ENCODE peak calls at places on chromosomes 16 and 17, in seven cellular contexts. C is neural progenitor cell, W is PC-9, Z is A549, A is breast epithelium, Y is lung, I is SK-N-SH. O is an unnamed sample. For H3K9me3, the result is how much of the 10 kb centered on the place peaks cover.

GRCh38 chr16:80174416-80174815 is 366.4 kb upstream of the DYNLRB2 start:
- DNase-seq in C (no peak), W (no peak), Z (no peak), A (no peak), Y (no peak), I (no peak), O (no peak)

GRCh38 chr17:50272246-50272645 is 2.0 kb upstream of the TMEM92 start:
- DNase-seq in C (no peak), W (no peak), Z (no peak), A (no peak), Y (no peak), I (peak), O (peak)

GRCh38 chr16:8950580-8951077 is 13.1 kb downstream of the USP7 start:
- DNase-seq in C (no peak), W (no peak), Z (no peak), A (no peak), Y (no peak), I (no peak), O (no peak)

GRCh38 chr17:32355649-32356377 is 5.9 kb downstream of the ZNF207 start:
- DNase-seq in C (no peak), W (no peak), Z (no peak), A (no peak), Y (no peak), I (no peak), O (no peak)

GRCh38 chr16:87834668-87835473 is 34.4 kb downstream of the SLC7A5 start:
- DNase-seq in C (no peak), W (peak), Z (no peak), A (no peak), Y (no peak), I (peak), O (no peak)

GRCh38 chr16:71384073-71384724 is 25.7 kb downstream of the CALB2 start:
- DNase-seq in C (no peak), W (no peak), Z (no peak), A (no peak), Y (no peak), I (no peak), O (no peak)

GRCh38 chr16:73885319-73885718 is 411.3 kb upstream of the PSMD7 start:
- DNase-seq in C (no peak), W (no peak), Z (no peak), A (no peak), Y (no peak), I (no peak), O (no peak)

GRCh38 chr17:31492880-31493655 is 101.6 kb downstream of the RAB11FIP4 start:
- DNase-seq in C (no peak), W (no peak), Z (no peak), A (no peak), Y (peak), I (no peak), O (peak)

GRCh38 chr17:62847426-62847825 is 39.3 kb upstream of the MARCHF10 start:
- DNase-seq in C (no peak), W (no peak), Z (no peak), A (no peak), Y (no peak), I (no peak), O (no peak)

GRCh38 chr17:63395075-63395815 is 50.9 kb downstream of the CYB561 start:
- DNase-seq in C (no peak), W (no peak), Z (no peak), A (no peak), Y (no peak), I (no peak), O (no peak)

GRCh38 chr16:79536958-79537357 is 63.6 kb downstream of the MAF start:
- DNase-seq in C (no peak), W (no peak), Z (no peak), A (no peak), Y (no peak), I (no peak), O (no peak)

GRCh38 chr17:30344283-30345088 is 10.6 kb upstream of the TMIGD1 start:
- DNase-seq in C (no peak), W (peak), Z (no peak), A (peak), Y (peak), I (peak), O (no peak)

GRCh38 chr16:84891149-84891795 is 71.5 kb downstream of the CRISPLD2 start:
- DNase-seq in C (peak), W (no peak), Z (no peak), A (no peak), Y (no peak), I (no peak), O (no peak)

GRCh38 chr17:4178651-4179050 is 35.7 kb downstream of the CYB5D2 start:
- DNase-seq in C (no peak), W (no peak), Z (no peak), A (no peak), Y (no peak), I (no peak), O (no peak)

GRCh38 chr16:48537275-48537674 is 72.7 kb downstream of the N4BP1 start:
- DNase-seq in C (no peak), W (no peak), Z (no peak), A (no peak), Y (no peak), I (no peak), O (peak)

GRCh38 chr17:27430882-27431491 is 25.3 kb upstream of the KSR1 start:
- DNase-seq in C (peak), W (peak), Z (peak), A (no peak), Y (no peak), I (peak), O (no peak)

GRCh38 chr16:27377666-27378485 is 24.1 kb upstream of the IL21R start:
- DNase-seq in C (no peak), W (no peak), Z (no peak), A (no peak), Y (no peak), I (no peak), O (peak)

GRCh38 chr17:49925916-49926315 is 43.1 kb upstream of the DLX4 start:
- DNase-seq in C (no peak), W (no peak), Z (no peak), A (no peak), Y (no peak), I (no peak), O (no peak)

GRCh38 chr17:59299400-59300092 is 31.9 kb upstream of the YPEL2 start:
- DNase-seq in C (no peak), W (no peak), Z (no peak), A (no peak), Y (no peak), I (no peak), O (no peak)

GRCh38 chr17:29162909-29163341 is 17.3 kb downstream of the MYO18A start:
- DNase-seq in C (no peak), W (no peak), Z (no peak), A (no peak), Y (no peak), I (no peak), O (peak)

GRCh38 chr17:58308173-58308984 is 20.2 kb downstream of the TSPOAP1 start:
- DNase-seq in C (peak), W (no peak), Z (peak), A (peak), Y (peak), I (peak), O (peak)

GRCh38 chr17:82449883-82450356 is 632 bp downstream of the CYBC1 start:
- DNase-seq in C (no peak), W (no peak), Z (no peak), A (no peak), Y (no peak), I (no peak), O (no peak)

GRCh38 chr17:47615766-47616424 is 33.8 kb upstream of the KPNB1 start:
- DNase-seq in C (peak), W (no peak), Z (peak), A (no peak), Y (no peak), I (peak), O (no peak)

GRCh38 chr17:71192848-71193247 is 928.0 kb upstream of the SOX9 start:
- DNase-seq in C (no peak), W (no peak), Z (no peak), A (no peak), Y (no peak), I (no peak), O (no peak)

GRCh38 chr16:87447323-87447722 is 45.5 kb downstream of the ZCCHC14 start:
- DNase-seq in C (no peak), W (no peak), Z (no peak), A (no peak), Y (no peak), I (no peak), O (no peak)

GRCh38 chr16:66049865-66050264 is 316.6 kb upstream of the CDH5 start:
- DNase-seq in C (no peak), W (no peak), Z (no peak), A (no peak), Y (no peak), I (no peak), O (no peak)

GRCh38 chr16:84016477-84016876 is 26.1 kb downstream of the SLC38A8 start:
- DNase-seq in C (no peak), W (no peak), Z (no peak), A (no peak), Y (no peak), I (no peak), O (no peak)

GRCh38 chr17:11900103-11900502 is 97.2 kb downstream of the ZNF18 start:
- DNase-seq in C (no peak), W (no peak), Z (no peak), A (peak), Y (no peak), I (no peak), O (no peak)

GRCh38 chr17:39593371-39593770 is 14.3 kb downstream of the NEUROD2 start:
- DNase-seq in C (no peak), W (no peak), Z (no peak), A (no peak), Y (no peak), I (no peak), O (no peak)

GRCh38 chr17:74164446-74165045 is 38.9 kb upstream of the RPL38 start:
- DNase-seq in C (no peak), W (no peak), Z (no peak), A (no peak), Y (no peak), I (no peak), O (no peak)

GRCh38 chr17:13518271-13519000 is 83.3 kb downstream of the HS3ST3A1 start:
- DNase-seq in C (no peak), W (no peak), Z (no peak), A (no peak), Y (no peak), I (no peak), O (no peak)

GRCh38 chr16:64730261-64730660 is 391.6 kb downstream of the CDH11 start:
- DNase-seq in C (no peak), W (no peak), Z (no peak), A (no peak), Y (no peak), I (no peak), O (no peak)

GRCh38 chr17:12983986-12984932 is 33.6 kb downstream of the ELAC2 start:
- DNase-seq in C (no peak), W (no peak), Z (no peak), A (no peak), Y (peak), I (no peak), O (peak)

GRCh38 chr16:1959269-1960039 is at the start of gene NDUFB10:
- DNase-seq in C (peak), W (peak), Z (peak), A (peak), Y (peak), I (peak), O (peak)

GRCh38 chr16:51149251-51149661 is 1.8 kb downstream of the SALL1 start:
- DNase-seq in C (peak), W (no peak), Z (no peak), A (no peak), Y (no peak), I (no peak), O (no peak)

GRCh38 chr16:85947511-85948509 is 48.8 kb downstream of the IRF8 start:
- DNase-seq in C (no peak), W (no peak), Z (no peak), A (no peak), Y (no peak), I (no peak), O (no peak)

GRCh38 chr16:85946680-85947510 is 47.9 kb downstream of the IRF8 start:
- DNase-seq in C (no peak), W (no peak), Z (no peak), A (no peak), Y (no peak), I (no peak), O (no peak)

GRCh38 chr16:85943702-85944101 is 44.7 kb downstream of the IRF8 start:
- DNase-seq in C (no peak), W (no peak), Z (no peak), A (no peak), Y (no peak), I (no peak), O (no peak)

GRCh38 chr16:85944572-85945423 is 45.8 kb downstream of the IRF8 start:
- DNase-seq in C (no peak), W (no peak), Z (no peak), A (no peak), Y (no peak), I (no peak), O (no peak)

DNA sequence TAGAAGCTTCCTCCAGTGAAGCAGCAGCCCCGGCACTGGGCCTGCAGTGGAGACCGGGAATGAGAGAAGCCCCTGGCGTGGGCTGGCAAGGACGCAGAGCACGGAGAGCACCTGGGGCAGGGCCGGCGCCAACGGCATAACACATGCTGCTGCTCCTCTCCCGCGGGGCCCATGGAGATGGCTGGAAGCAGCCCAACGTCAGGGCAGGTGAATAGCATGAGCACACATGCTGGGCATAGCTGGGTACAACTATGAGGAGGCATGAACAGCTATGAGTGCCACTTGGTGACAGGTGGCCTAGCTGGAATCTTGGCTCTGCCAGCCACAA is 46.4 kb downstream of the IRF8 start:
- DNase-seq in C (no peak), W (no peak), Z (no peak), A (no peak), Y (no peak), I (no peak), O (no peak)
- H3K4me3 ChIP-seq in C (no peak), W (no peak), Z (no peak), A (no peak), Y (no peak), I (no peak), O (no peak)

GRCh38 chr16:60091076-60091475 is 1357.0 kb upstream of the GOT2 start:
- DNase-seq in C (no peak), W (no peak), Z (no peak), A (no peak), Y (no peak), I (no peak), O (no peak)
- H3K9me3 ChIP-seq in C (under half), W (under half), Z (under half), A (under half), Y (under half), I (under half), O (under half)

DNA sequence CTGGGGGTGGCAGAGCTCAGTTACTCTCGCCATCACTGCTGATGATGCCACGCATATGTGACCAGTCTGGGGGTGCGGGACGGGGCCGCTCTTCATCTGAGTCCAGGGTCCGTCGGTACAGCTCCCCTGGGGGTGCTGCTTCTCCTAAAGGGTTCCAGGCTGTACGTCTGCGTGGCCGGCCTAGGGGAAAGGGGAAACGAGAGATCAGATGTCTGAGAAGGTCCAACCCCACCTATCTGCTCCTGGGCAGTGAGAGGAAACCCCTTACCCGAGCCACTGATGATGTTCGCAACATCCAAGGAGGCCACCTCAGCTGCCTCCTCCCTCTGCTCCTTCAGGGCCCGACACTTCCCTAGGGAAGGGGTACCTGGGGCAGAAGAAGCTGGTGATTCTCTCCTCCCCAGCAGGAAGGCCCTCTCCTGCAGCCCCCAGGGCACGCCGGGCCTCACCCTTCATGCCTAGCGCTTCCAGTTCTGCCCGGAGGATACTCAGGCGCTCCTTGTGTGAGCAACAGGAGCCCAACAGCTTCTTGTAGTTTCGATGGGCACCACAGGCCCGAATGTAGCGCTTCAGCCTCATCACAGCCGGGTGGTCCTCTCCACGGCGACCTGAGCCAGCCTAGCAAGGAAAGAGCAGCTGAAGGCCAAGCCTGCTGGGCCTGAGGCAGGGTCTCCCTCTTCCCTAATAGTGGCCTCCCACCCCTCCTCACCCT is 2.1 kb downstream of the HIRIP3 start:
- DNase-seq in C (no peak), W (no peak), Z (no peak), A (no peak), Y (no peak), I (no peak), O (peak)
- H3K4me3 ChIP-seq in C (no peak), W (no peak), Z (no peak), A (no peak), Y (no peak), I (no peak), O (no peak)

DNA sequence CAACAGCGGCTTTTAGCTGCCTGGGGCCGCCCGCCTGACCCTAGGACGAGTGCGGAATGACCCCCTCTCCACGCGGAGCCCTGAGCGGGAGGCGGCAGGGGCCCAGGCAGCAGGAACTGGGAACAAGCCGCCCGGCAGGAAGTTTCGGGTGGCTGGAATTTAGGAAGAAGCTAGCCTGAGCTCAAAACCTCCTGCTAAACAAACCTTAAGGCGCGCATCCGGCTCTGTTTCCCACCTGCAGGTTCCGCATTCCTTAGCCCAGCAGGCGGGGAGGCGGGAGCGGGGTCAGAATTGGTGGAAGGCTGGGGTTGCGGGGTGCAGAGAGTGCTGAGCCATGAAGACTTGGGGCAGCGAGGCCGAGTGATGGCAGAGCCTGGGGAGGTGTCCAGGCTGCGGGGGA is 813.9 kb downstream of the KCNJ18 start:
- DNase-seq in C (no peak), W (no peak), Z (no peak), A (no peak), Y (no peak), I (no peak), O (no peak)
- H3K9me3 ChIP-seq in C (under half), W (under half), Z (under half), A (under half), Y (under half), I (under half), O (under half)

DNA sequence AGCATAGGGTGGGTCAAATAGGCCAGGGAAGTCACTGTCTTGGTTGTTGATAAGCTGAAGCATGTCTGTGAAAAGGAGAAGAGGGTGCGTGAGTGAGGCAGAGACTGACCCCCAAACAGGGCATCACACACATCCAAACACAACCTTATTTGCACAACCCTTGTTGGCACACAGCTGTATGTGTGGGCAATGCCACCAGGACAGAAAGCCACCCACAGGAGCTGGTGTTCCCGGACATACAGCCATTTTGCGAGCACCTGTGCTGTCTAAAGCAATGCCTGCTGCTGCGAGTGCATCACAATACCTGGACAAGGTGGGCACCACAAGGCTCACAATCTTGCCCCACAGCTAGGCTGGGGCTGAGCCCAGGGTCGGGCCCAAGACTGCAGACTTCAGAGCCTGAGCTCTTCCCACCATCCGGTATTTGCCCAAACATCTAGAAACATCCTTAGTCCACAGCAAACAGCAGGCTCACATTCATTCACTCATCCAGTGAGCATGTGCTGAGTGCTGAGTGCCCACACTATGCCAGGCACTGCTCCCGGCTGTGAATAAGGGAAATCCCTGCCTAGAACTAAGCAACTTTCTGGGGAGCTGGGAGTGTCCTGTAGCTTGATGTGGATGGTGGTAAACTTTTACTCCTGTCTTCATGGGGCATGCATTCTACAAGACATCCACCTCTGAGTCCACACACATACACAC is 16.2 kb downstream of the SREBF1 start:
- DNase-seq in C (no peak), W (no peak), Z (no peak), A (no peak), Y (no peak), I (no peak), O (no peak)
- H3K4me3 ChIP-seq in C (no peak), W (no peak), Z (peak), A (peak), Y (no peak), I (no peak), O (no peak)

GRCh38 chr17:43349142-43349541 is 49.7 kb upstream of the ARL4D start:
- DNase-seq in C (no peak), W (no peak), Z (no peak), A (no peak), Y (no peak), I (no peak), O (no peak)
- H3K9me3 ChIP-seq in C (under half), W (under half), Z (half or more), A (under half), Y (under half), I (under half), O (under half)

GRCh38 chr17:77461277-77462057 is 320.7 kb downstream of the SEC14L1 start:
- DNase-seq in C (no peak), W (no peak), Z (no peak), A (no peak), Y (no peak), I (no peak), O (peak)
- H3K4me3 ChIP-seq in C (no peak), W (no peak), Z (no peak), A (no peak), Y (no peak), I (no peak), O (no peak)

GRCh38 chr16:3317315-3317999 is 12.2 kb downstream of the ZNF75A start:
- DNase-seq in C (no peak), W (no peak), Z (no peak), A (no peak), Y (no peak), I (no peak), O (no peak)
- H3K9me3 ChIP-seq in C (under half), W (half or more), Z (half or more), A (half or more), Y (half or more), I (under half), O (under half)

GRCh38 chr16:89507219-89507833 is 877 bp upstream of the SPG7 start:
- DNase-seq in C (no peak), W (no peak), Z (no peak), A (no peak), Y (no peak), I (no peak), O (no peak)

GRCh38 chr16:89506791-89507191 is 1.4 kb upstream of the SPG7 start:
- DNase-seq in C (no peak), W (no peak), Z (no peak), A (no peak), Y (no peak), I (no peak), O (no peak)

GRCh38 chr16:89504061-89504460 is 4.1 kb upstream of the SPG7 start:
- DNase-seq in C (no peak), W (no peak), Z (no peak), A (peak), Y (no peak), I (no peak), O (no peak)

GRCh38 chr16:89506113-89506504 is 2.1 kb upstream of the SPG7 start:
- DNase-seq in C (no peak), W (no peak), Z (no peak), A (no peak), Y (no peak), I (no peak), O (no peak)

GRCh38 chr16:89505204-89506112 is 2.7 kb upstream of the SPG7 start:
- DNase-seq in C (no peak), W (peak), Z (peak), A (peak), Y (peak), I (no peak), O (peak)
- H3K4me3 ChIP-seq in C (no peak), W (peak), Z (peak), A (no peak), Y (no peak), I (no peak), O (peak)

O was measured in spleen.